ENCODE peak calls at places on chromosomes 16 and 17, in eight cellular contexts. L is GM06990, J is Peyer's patch, A is ovary, H is esophagus squamous epithelium, S is omental fat pad, D is GM13976, E is AG04450. Z is an unnamed sample.
A peak's percentile ranks its signal among the peaks of the same experiment; 100 is the strongest.

GRCh38 chr17:51154176-51154575 is 817 bp downstream of the NME1 start:
- DNase-seq in L (no peak), J (no peak), A (no peak), H (no peak), S (no peak), D (no peak), E (no peak), Z (no peak)

GRCh38 chr16:89828870-89829629 is 775 bp downstream of the SPIRE2 start:
- DNase-seq in L (no peak), J (no peak), A (no peak), H (no peak), S (no peak), D (no peak), E (no peak), Z (no peak)

GRCh38 chr16:72848045-72848410 is 199.9 kb downstream of the ZFHX3 start:
- DNase-seq in L (no peak), J (no peak), A (no peak), H (no peak), S (no peak), D (no peak), E (no peak), Z (no peak)

GRCh38 chr17:34368455-34369195 is 5.6 kb upstream of the CCL1 start:
- DNase-seq in L (no peak), J (no peak), A (no peak), H (no peak), S (no peak), D (no peak), E (no peak), Z (no peak)

GRCh38 chr17:7217113-7217987 is 2.3 kb downstream of the DLG4 start:
- DNase-seq in L (no peak), J (no peak), A (peak; percentile 76), H (no peak), S (no peak), D (peak; percentile 59), E (no peak), Z (no peak)

GRCh38 chr16:48361012-48361411 is 24.2 kb downstream of the SIAH1 start:
- DNase-seq in L (no peak), J (no peak), A (no peak), H (no peak), S (no peak), D (peak; percentile 39), E (no peak), Z (no peak)

GRCh38 chr16:3214904-3215600 is 19.9 kb downstream of the ZNF200 start:
- DNase-seq in L (no peak), J (peak; percentile 50), A (no peak), H (no peak), S (no peak), D (no peak), E (no peak), Z (no peak)

GRCh38 chr16:474420-475122 is 49.1 kb downstream of the RAB11FIP3 start:
- DNase-seq in L (no peak), J (peak; percentile 58), A (no peak), H (no peak), S (no peak), D (no peak), E (no peak), Z (no peak)

GRCh38 chr16:83215417-83216001 is 588.7 kb downstream of the CDH13 start:
- DNase-seq in L (peak; percentile 13), J (peak; percentile 70), A (no peak), H (no peak), S (no peak), D (peak; percentile 59), E (peak; percentile 1), Z (no peak)

GRCh38 chr17:81049372-81049911 is 14.5 kb downstream of the BAIAP2 start:
- DNase-seq in L (no peak), J (no peak), A (no peak), H (no peak), S (no peak), D (no peak), E (no peak), Z (no peak)

GRCh38 chr17:27578718-27579085 is 52.3 kb upstream of the LGALS9 start:
- DNase-seq in L (peak; percentile 76), J (no peak), A (no peak), H (no peak), S (no peak), D (peak; percentile 84), E (no peak), Z (no peak)

GRCh38 chr17:52155301-52155700 is 3.2 kb downstream of the CA10 start:
- DNase-seq in L (no peak), J (no peak), A (no peak), H (no peak), S (no peak), D (no peak), E (no peak), Z (no peak)

GRCh38 chr16:83813818-83814653 is 6.3 kb downstream of the HSBP1 start:
- DNase-seq in L (peak; percentile 21), J (no peak), A (peak; percentile 53), H (no peak), S (no peak), D (no peak), E (peak; percentile 78), Z (no peak)

GRCh38 chr17:17028878-17029535 is 13.2 kb upstream of the MPRIP start:
- DNase-seq in L (no peak), J (no peak), A (no peak), H (no peak), S (no peak), D (no peak), E (no peak), Z (no peak)

GRCh38 chr17:78365561-78366108 is 5.8 kb upstream of the SOCS3 start:
- DNase-seq in L (no peak), J (no peak), A (peak; percentile 58), H (no peak), S (no peak), D (no peak), E (no peak), Z (no peak)

GRCh38 chr17:43940630-43941029 is 1.6 kb downstream of the PPY start:
- DNase-seq in L (no peak), J (no peak), A (no peak), H (no peak), S (no peak), D (no peak), E (no peak), Z (peak; percentile 66)
- TF ChIP-seq CTCF in L (peak; percentile 48), J (no peak), A (no peak), H (peak; percentile 14), S (no peak), D (no peak), E (peak; percentile 77), Z (peak; percentile 69)

GRCh38 chr17:36131436-36131835 is 27.8 kb downstream of the CCL4 start:
- DNase-seq in L (no peak), J (no peak), A (no peak), H (no peak), S (no peak), D (no peak), E (no peak), Z (no peak)
- TF ChIP-seq CTCF in L (no peak), J (no peak), A (no peak), H (no peak), S (no peak), D (no peak), E (no peak), Z (no peak)

GRCh38 chr16:54175552-54176375 is 110.8 kb downstream of the IRX3 start:
- DNase-seq in L (no peak), J (no peak), A (no peak), H (no peak), S (no peak), D (no peak), E (no peak), Z (no peak)

GRCh38 chr16:54177857-54178490 is 108.6 kb downstream of the IRX3 start:
- DNase-seq in L (no peak), J (no peak), A (no peak), H (no peak), S (no peak), D (no peak), E (no peak), Z (no peak)

GRCh38 chr16:54176376-54176901 is 110.1 kb downstream of the IRX3 start:
- DNase-seq in L (no peak), J (no peak), A (no peak), H (no peak), S (no peak), D (no peak), E (no peak), Z (no peak)

GRCh38 chr16:54178491-54178976 is 108.1 kb downstream of the IRX3 start:
- DNase-seq in L (no peak), J (no peak), A (no peak), H (no peak), S (no peak), D (no peak), E (no peak), Z (peak; percentile 51)

DNA sequence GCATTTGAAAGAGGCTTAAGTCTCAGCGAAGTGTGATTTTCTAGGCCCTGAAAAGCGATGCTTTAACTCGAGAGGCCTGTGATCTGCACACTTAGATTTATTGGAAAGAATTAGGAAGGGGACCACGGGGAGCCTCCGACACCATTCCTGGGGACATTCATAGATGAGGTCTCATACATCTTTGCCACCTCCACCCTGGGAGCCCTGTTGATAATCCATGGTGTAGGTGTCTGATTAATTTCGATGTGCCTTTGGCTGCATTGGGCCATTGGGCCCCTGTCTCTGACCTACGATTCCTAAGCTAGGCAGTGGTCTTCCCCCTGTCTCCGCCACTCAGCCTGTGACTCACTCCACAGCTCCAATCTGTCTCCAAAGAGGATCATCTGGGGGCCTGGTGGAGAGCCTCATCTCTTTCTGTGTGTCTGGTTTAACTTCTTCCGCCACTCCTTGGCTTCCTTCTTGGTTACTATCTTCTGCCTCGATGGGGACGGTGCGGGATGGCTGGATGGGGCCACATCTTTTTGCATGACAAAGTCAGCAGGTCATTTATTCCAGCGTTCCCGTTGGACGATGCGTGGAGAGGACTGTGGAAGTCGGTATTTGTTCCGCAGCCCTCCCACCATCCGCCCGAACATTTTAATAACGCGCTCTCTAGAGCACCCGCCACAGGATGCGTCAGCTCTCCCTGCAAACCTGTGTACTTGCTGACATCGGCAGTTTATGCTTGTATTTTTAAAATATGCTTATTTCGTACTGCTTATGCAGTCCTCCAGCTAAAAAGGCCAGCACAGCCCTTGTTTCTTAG is 109.3 kb downstream of the IRX3 start:
- DNase-seq in L (no peak), J (no peak), A (no peak), H (no peak), S (no peak), D (no peak), E (no peak), Z (no peak)
- TF ChIP-seq CTCF in L (no peak), J (no peak), A (no peak), H (no peak), S (no peak), D (no peak), E (no peak), Z (no peak)

GRCh38 chr17:13646969-13647368 is 45.2 kb upstream of the HS3ST3A1 start:
- DNase-seq in L (no peak), J (no peak), A (no peak), H (no peak), S (no peak), D (no peak), E (no peak), Z (no peak)

GRCh38 chr17:13643196-13643595 is 41.5 kb upstream of the HS3ST3A1 start:
- DNase-seq in L (no peak), J (no peak), A (no peak), H (no peak), S (no peak), D (no peak), E (no peak), Z (no peak)

GRCh38 chr17:13646411-13646810 is 44.7 kb upstream of the HS3ST3A1 start:
- DNase-seq in L (no peak), J (no peak), A (no peak), H (no peak), S (no peak), D (no peak), E (no peak), Z (no peak)

GRCh38 chr17:13650096-13650675 is 48.5 kb upstream of the HS3ST3A1 start:
- DNase-seq in L (no peak), J (no peak), A (no peak), H (no peak), S (no peak), D (no peak), E (no peak), Z (no peak)

GRCh38 chr17:13647551-13647950 is 45.8 kb upstream of the HS3ST3A1 start:
- DNase-seq in L (no peak), J (no peak), A (no peak), H (no peak), S (no peak), D (no peak), E (no peak), Z (no peak)
- TF ChIP-seq CTCF in L (no peak), J (no peak), A (no peak), H (no peak), S (no peak), D (no peak), E (no peak), Z (no peak)